ENCODE peak calls at places on chromosomes 13 and 19, in ten cellular contexts. O is left lobe of liver; N is PC-9; C is activated CD4-positive, alpha-beta T cell treated with anti-CD3 and anti-CD28 coated beads, Interleukin-2, amount 10 ng/mL, durations not matched to agents 7 days and 5 days; I is caudate nucleus; U is GDM1; T is HFFc6; D is GM13976; L is NCI-H345; B is GOT3. Q is an unnamed sample.

GRCh38 chr19:8684001-8684902 is 14.3 kb downstream of the ACTL9 start:
- DNase-seq in T (no peak), C (no peak), O (no peak), N (no peak), B (no peak), I (no peak), L (no peak), U (no peak), D (no peak), Q (no peak)

GRCh38 chr19:11486661-11487503 is 6.0 kb upstream of the ELAVL3 start:
- DNase-seq in O (no peak), T (no peak), U (no peak), N (no peak), B (no peak), D (no peak), L (no peak), I (no peak), C (no peak), Q (no peak)

GRCh38 chr13:21691928-21692327 is 21.1 kb downstream of the FGF9 start:
- DNase-seq in B (no peak), T (no peak), L (no peak), N (no peak), O (no peak), C (no peak), D (no peak), U (no peak), I (no peak), Q (no peak)

GRCh38 chr13:109200556-109200955 is 571.1 kb downstream of the MYO16 start:
- DNase-seq in C (no peak), U (no peak), I (no peak), N (no peak), L (no peak), O (no peak), T (no peak), D (no peak), B (no peak), Q (no peak)

GRCh38 chr13:26247011-26247410 is 6.9 kb upstream of the CDK8 start:
- DNase-seq in B (no peak), D (no peak), L (peak), O (no peak), C (no peak), U (no peak), N (no peak), I (no peak), T (no peak), Q (no peak)

GRCh38 chr19:53905787-53906186 is 3.3 kb upstream of the CACNG7 start:
- DNase-seq in B (no peak), D (no peak), T (no peak), O (no peak), L (no peak), I (no peak), C (no peak), N (no peak), U (no peak), Q (no peak)

GRCh38 chr19:16326401-16327130 is 1.9 kb downstream of the KLF2 start:
- DNase-seq in C (peak), T (no peak), O (peak), U (no peak), L (no peak), I (no peak), D (peak), N (no peak), B (no peak), Q (no peak)

GRCh38 chr13:107942030-107942617 is 273.2 kb downstream of the LIG4 start:
- DNase-seq in T (no peak), O (no peak), B (no peak), I (no peak), N (no peak), C (no peak), L (no peak), U (no peak), D (no peak), Q (no peak)

GRCh38 chr19:3234800-3235199 is 10.3 kb downstream of the CELF5 start:
- DNase-seq in T (no peak), L (no peak), B (no peak), N (no peak), D (peak), I (no peak), U (no peak), C (no peak), O (no peak), Q (no peak)

GRCh38 chr19:41769608-41770007 is 14.3 kb downstream of the CEACAM6 start:
- DNase-seq in B (no peak), U (no peak), N (no peak), T (no peak), I (no peak), O (no peak), C (no peak), D (no peak), L (no peak), Q (no peak)

GRCh38 chr13:97191615-97192014 is 30.5 kb upstream of the MBNL2 start:
- DNase-seq in C (no peak), B (no peak), L (peak), I (peak), N (no peak), T (no peak), U (no peak), O (no peak), D (no peak), Q (no peak)

GRCh38 chr13:74678308-74678958 is 544.2 kb upstream of the KLF12 start:
- DNase-seq in D (no peak), U (no peak), I (no peak), N (no peak), B (no peak), O (no peak), C (no peak), L (no peak), T (no peak), Q (no peak)

GRCh38 chr19:35907377-35907745 is 734 bp downstream of the TYROBP start:
- DNase-seq in L (no peak), T (no peak), C (no peak), D (no peak), U (no peak), O (no peak), N (no peak), I (no peak), B (no peak), Q (no peak)

GRCh38 chr19:43479226-43479625 is 13.8 kb upstream of the LYPD3 start:
- DNase-seq in U (no peak), I (no peak), D (no peak), T (no peak), N (no peak), B (no peak), C (no peak), L (no peak), O (no peak), Q (no peak)